ENCODE peak calls at places on chromosomes 13 and 19, in four cellular contexts. Z is K562, Y is HepG2, F is GM12878. J is an unnamed sample.
A peak's percentile ranks its signal among the peaks of the same experiment; 100 is the strongest.

GRCh38 chr13:44884076-44884729 is 105.1 kb downstream of the NUFIP1 start:
- DNase-seq in Y (no peak), F (no peak), Z (no peak), J (no peak)

GRCh38 chr19:18157465-18158063 is 4.6 kb downstream of the PIK3R2 start:
- DNase-seq in Y (no peak), F (no peak), Z (no peak), J (no peak)

GRCh38 chr19:47247308-47247990 is 8.9 kb upstream of the CCDC9 start:
- DNase-seq in Y (peak; percentile 56), F (no peak), Z (peak; percentile 60), J (peak; percentile 65)

GRCh38 chr19:48608798-48609263 is 2.3 kb downstream of the SPACA4 start:
- DNase-seq in Z (peak; percentile 69), Y (peak; percentile 42), F (no peak), J (peak; percentile 61)

GRCh38 chr19:10747271-10747670 is 29.4 kb downstream of the DNM2 start:
- DNase-seq in Y (no peak), Z (no peak), F (no peak), J (no peak)

GRCh38 chr19:33273881-33274662 is 28.3 kb downstream of the CEBPA start:
- DNase-seq in Y (peak; percentile 56), Z (no peak), F (no peak), J (no peak)

GRCh38 chr13:99856021-99856420 is 115.5 kb downstream of the ZIC5 start:
- DNase-seq in Y (no peak), Z (no peak), F (no peak), J (no peak)

GRCh38 chr19:3275068-3275582 is 50.7 kb downstream of the CELF5 start:
- DNase-seq in Y (peak; percentile 65), Z (peak; percentile 45), F (no peak), J (peak; percentile 76)

GRCh38 chr13:30125422-30126073 is 181.8 kb downstream of the KATNAL1 start:
- DNase-seq in Y (peak; percentile 43), F (no peak), Z (no peak), J (no peak)

GRCh38 chr19:46574533-46574932 is 26.6 kb upstream of the CALM3 start:
- DNase-seq in Z (no peak), Y (no peak), F (no peak), J (no peak)

GRCh38 chr19:11887618-11888531 is at the start of gene ZNF69:
- DNase-seq in Z (peak; percentile 88), Y (peak; percentile 92), F (no peak), J (no peak)

GRCh38 chr13:49641810-49642291 is 13.5 kb downstream of the ARL11 start:
- DNase-seq in F (no peak), Y (no peak), Z (peak; percentile 37), J (no peak)

GRCh38 chr13:47679391-47679790 is 321.7 kb downstream of the SUCLA2 start:
- DNase-seq in Y (no peak), F (no peak), Z (no peak), J (no peak)

GRCh38 chr19:39546599-39546998 is 6.6 kb upstream of the EID2 start:
- DNase-seq in Y (no peak), Z (no peak), F (no peak), J (no peak)

GRCh38 chr13:23572836-23573235 is 2.6 kb downstream of the TNFRSF19 start:
- DNase-seq in Y (peak; percentile 33), F (no peak), Z (no peak), J (no peak)

GRCh38 chr19:18629166-18630088 is 7.4 kb upstream of the KLHL26 start:
- DNase-seq in Z (no peak), F (no peak), Y (no peak), J (no peak)

GRCh38 chr19:8610041-8610927 is at the start of gene ADAMTS10:
- DNase-seq in Z (peak; percentile 77), Y (no peak), F (no peak), J (peak; percentile 34)

GRCh38 chr19:10076535-10076934 is 9.6 kb upstream of the SHFL start:
- DNase-seq in Z (no peak), Y (no peak), F (no peak), J (no peak)

GRCh38 chr13:75357576-75358295 is 124.2 kb downstream of the TBC1D4 start:
- DNase-seq in Y (peak; percentile 69), Z (peak; percentile 55), F (no peak), J (peak; percentile 93)

GRCh38 chr19:6103217-6103644 is 7.1 kb downstream of the RFX2 start:
- DNase-seq in Z (no peak), F (no peak), Y (no peak), J (no peak)

GRCh38 chr19:8988204-8988603 is 22.0 kb downstream of the MUC16 start:
- DNase-seq in Z (peak; percentile 57), F (no peak), Y (no peak), J (no peak)

GRCh38 chr13:113954046-113954841 is 19.6 kb downstream of the C13orf46 start:
- DNase-seq in Z (no peak), Y (no peak), F (no peak), J (no peak)

GRCh38 chr19:21328402-21328801 is 808 bp downstream of the ZNF708 start:
- DNase-seq in Z (no peak), Y (peak; percentile 3), F (no peak), J (no peak)

GRCh38 chr13:45615501-45616101 is at the start of gene ERICH6B:
- DNase-seq in F (no peak), Z (no peak), Y (no peak), J (no peak)

GRCh38 chr13:59680429-59681024 is 483.2 kb downstream of the DIAPH3 start:
- DNase-seq in Y (no peak), Z (peak; percentile 4), F (no peak), J (peak; percentile 7)

GRCh38 chr13:48110930-48111721 is 16.2 kb upstream of the MED4 start:
- DNase-seq in F (no peak), Z (no peak), Y (peak; percentile 83), J (no peak)

GRCh38 chr19:3268763-3269162 is 44.3 kb downstream of the CELF5 start:
- DNase-seq in Y (no peak), Z (no peak), F (no peak), J (no peak)

GRCh38 chr19:1780272-1780957 is 27.1 kb downstream of the ONECUT3 start:
- DNase-seq in F (no peak), Y (peak; percentile 33), Z (no peak), J (no peak)

GRCh38 chr13:30898721-30899188 is 7.3 kb upstream of the MEDAG start:
- DNase-seq in Z (no peak), F (no peak), Y (peak; percentile 72), J (no peak)

GRCh38 chr13:102011539-102011938 is 390.3 kb downstream of the FGF14 start:
- DNase-seq in Z (no peak), F (no peak), Y (no peak), J (no peak)

GRCh38 chr13:113924184-113924583 is 49.7 kb downstream of the C13orf46 start:
- DNase-seq in Z (no peak), Y (no peak), F (no peak), J (no peak)

GRCh38 chr19:48591021-48591420 is 15.5 kb upstream of the SPACA4 start:
- DNase-seq in Z (no peak), F (no peak), Y (no peak), J (no peak)

GRCh38 chr13:62320129-62320724 is 904.6 kb upstream of the PCDH20 start:
- DNase-seq in F (peak; percentile 36), Y (peak; percentile 22), Z (no peak), J (peak; percentile 73)

GRCh38 chr13:113090415-113090770 is 15.2 kb upstream of the F7 start:
- DNase-seq in Z (peak; percentile 22), Y (no peak), F (no peak), J (no peak)

GRCh38 chr19:43570174-43570791 is 5.0 kb downstream of the XRCC1 start:
- DNase-seq in Y (no peak), Z (no peak), F (no peak), J (no peak)

GRCh38 chr13:112346173-112346898 is 29.8 kb upstream of the SPACA7 start:
- DNase-seq in Z (no peak), F (no peak), Y (no peak), J (peak; percentile 46)

DNA sequence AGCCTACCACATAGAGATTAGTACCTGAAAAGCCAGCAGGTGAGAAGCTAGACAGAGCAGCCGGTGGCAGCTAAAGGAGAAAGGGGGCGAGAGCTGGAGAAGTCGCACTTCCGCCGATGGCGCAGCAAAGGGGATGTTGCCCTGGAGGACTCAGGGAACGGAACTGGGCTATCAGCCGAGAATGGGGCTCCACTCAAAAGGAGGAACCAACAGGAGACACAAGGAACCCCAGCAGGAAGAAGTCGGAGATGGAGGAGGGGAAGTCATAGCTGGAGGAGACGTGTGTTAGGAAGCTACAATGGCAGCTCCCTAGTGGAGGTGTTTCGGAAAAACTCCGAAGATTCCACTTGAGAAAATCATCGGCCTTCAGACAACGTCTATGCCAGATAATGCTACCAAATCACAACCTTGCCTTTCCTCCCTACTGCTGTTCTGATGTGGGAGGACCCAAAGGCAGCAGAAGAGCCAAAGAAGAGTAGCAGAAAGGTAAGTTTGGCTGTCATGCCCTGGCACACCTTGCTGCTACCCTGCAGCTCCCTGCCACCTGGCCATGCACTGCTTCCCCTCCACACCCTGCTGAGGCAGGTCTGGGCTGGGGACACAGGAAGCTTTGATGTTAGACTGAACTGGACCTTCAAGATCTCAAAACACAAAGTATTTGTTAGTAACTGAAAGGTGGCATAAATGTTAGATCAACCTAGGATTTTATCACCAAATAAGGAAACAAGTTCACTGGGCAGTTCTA is 127.9 kb downstream of the DLEU7 start:
- DNase-seq in Y (no peak), Z (no peak), F (no peak), J (no peak)
- TF ChIP-seq TARDBP in Y (no peak), Z (no peak), F (no peak), J (no peak)

GRCh38 chr13:35923347-35923746 is 207.8 kb downstream of the DCLK1 start:
- DNase-seq in F (no peak), Y (no peak), Z (no peak), J (no peak)
- TF ChIP-seq SP1 in F (no peak), Y (no peak), Z (no peak), J (no peak)

DNA sequence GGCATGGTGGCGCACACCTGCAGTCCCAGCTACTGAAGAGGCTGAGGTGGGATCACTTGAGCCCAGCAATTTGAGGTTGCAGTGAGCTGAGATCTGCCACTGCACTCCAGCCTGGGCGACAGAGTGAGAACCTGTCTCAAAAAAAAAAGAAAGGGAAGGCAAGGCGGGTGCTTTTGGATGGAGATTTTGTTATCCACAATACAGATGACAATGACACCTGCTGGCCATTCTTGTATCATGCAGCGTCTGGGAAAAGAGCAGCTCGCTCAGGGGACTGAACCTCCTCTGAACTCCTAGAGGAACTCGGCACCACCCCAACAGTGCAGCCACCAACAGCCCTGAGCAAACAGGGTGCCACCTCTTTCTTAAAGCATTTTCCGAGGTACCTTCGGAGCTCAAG is 22.8 kb downstream of the HAUS8 start:
- DNase-seq in Y (no peak), F (no peak), Z (no peak), J (peak; percentile 48)
- TF ChIP-seq TARDBP in Y (no peak), F (no peak), Z (no peak), J (no peak)

GRCh38 chr13:105979586-105979985 is 555.9 kb downstream of the EFNB2 start:
- DNase-seq in Z (no peak), F (no peak), Y (no peak), J (no peak)
- TF ChIP-seq SP1 in Z (no peak), F (no peak), Y (no peak), J (no peak)

DNA sequence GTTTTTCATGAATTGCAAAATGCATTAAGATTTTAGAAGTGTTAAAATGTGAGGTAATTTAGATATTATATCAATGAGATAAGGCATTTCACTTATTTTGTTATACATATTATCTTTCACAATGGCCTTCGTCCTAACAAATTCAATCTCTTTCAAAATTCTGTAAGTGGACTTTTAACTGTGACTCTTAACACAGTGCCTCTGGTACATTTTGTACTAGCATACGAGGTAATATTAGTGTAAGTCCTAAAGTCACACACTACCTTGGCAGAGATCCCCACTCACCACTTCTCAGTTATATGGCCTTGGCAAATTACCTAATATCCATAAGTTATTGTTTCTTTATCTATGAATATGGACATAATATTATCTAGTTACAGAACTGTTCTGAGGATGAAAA is 101.3 kb upstream of the SLITRK6 start:
- DNase-seq in F (no peak), Z (no peak), Y (no peak), J (no peak)
- TF ChIP-seq TARDBP in F (no peak), Z (no peak), Y (no peak), J (no peak)

J was measured in HEK293T.